ENCODE peak calls at places on chromosomes 16 and 17, in ten cellular contexts. W is activated naive CD4-positive, alpha-beta T cell treated with Interleukin-2 at 50 U/mL for 16 hours; I is progenitor cell of endocrine pancreas; L is body of pancreas; J is aorta; R is T-helper 2 cell; A is Right ventricle myocardium inferior; D is NCI-H1092 treated with DMSO at 0.1 percent for 48 hours; C is HAP-1; E is NCI-H1436. V is an unnamed sample.

GRCh38 chr17:64081802-64082799 is 47.8 kb downstream of the ERN1 start:
- DNase-seq in W (peak; percentile 43), R (peak; percentile 79), A (no peak), I (no peak), J (no peak), L (no peak), D (peak; percentile 68), E (peak; percentile 32), C (peak; percentile 4), V (peak; percentile 68)

GRCh38 chr16:84928679-84929420 is 82.5 kb downstream of the ZDHHC7 start:
- DNase-seq in L (peak; percentile 52), A (peak; percentile 90), I (no peak), E (no peak), C (no peak), W (no peak), D (no peak), R (no peak), J (peak; percentile 86), V (no peak)

GRCh38 chr16:55175389-55175788 is 148.6 kb upstream of the IRX6 start:
- DNase-seq in A (no peak), D (no peak), W (no peak), R (no peak), I (no peak), C (peak; percentile 8), E (no peak), L (no peak), J (no peak), V (no peak)

GRCh38 chr16:12426122-12426521 is 377.6 kb downstream of the CPPED1 start:
- DNase-seq in E (no peak), J (no peak), W (no peak), R (no peak), D (no peak), L (peak; percentile 17), C (no peak), I (no peak), A (no peak), V (no peak)

GRCh38 chr17:36683387-36683786 is 82.0 kb downstream of the MRM1 start:
- DNase-seq in E (no peak), I (no peak), C (no peak), W (no peak), D (no peak), L (no peak), A (no peak), R (no peak), J (no peak), V (no peak)

GRCh38 chr16:900211-900610 is 70.6 kb downstream of the LMF1 start:
- DNase-seq in L (no peak), A (peak; percentile 1), R (no peak), D (no peak), C (no peak), W (no peak), E (no peak), J (no peak), I (no peak), V (no peak)

GRCh38 chr17:33469911-33470310 is 176.8 kb upstream of the ASIC2 start:
- DNase-seq in W (no peak), J (no peak), L (peak; percentile 36), R (no peak), I (no peak), A (no peak), C (no peak), E (no peak), D (no peak), V (no peak)

GRCh38 chr16:11964761-11965539 is at the start of gene TNFRSF17:
- DNase-seq in W (no peak), A (no peak), R (no peak), D (no peak), E (no peak), J (no peak), L (no peak), C (no peak), I (no peak), V (no peak)

GRCh38 chr16:89687092-89687940 is 827 bp downstream of the CDK10 start:
- DNase-seq in R (no peak), E (no peak), A (no peak), C (no peak), J (peak; percentile 26), L (peak; percentile 93), I (peak; percentile 42), W (no peak), D (peak; percentile 47), V (peak; percentile 42)

GRCh38 chr17:14715531-14715930 is 414.6 kb downstream of the HS3ST3B1 start:
- DNase-seq in L (no peak), W (no peak), J (no peak), E (no peak), R (no peak), I (no peak), A (no peak), C (no peak), D (no peak), V (no peak)

GRCh38 chr16:56669840-56670639 is 426 bp downstream of the MT1H start:
- DNase-seq in J (no peak), L (no peak), D (no peak), R (no peak), W (no peak), A (no peak), C (no peak), E (no peak), I (no peak), V (no peak)

GRCh38 chr16:52721331-52721730 is 174.4 kb upstream of the TOX3 start:
- DNase-seq in R (no peak), C (no peak), W (no peak), E (no peak), J (no peak), A (no peak), D (no peak), L (no peak), I (no peak), V (no peak)

GRCh38 chr17:74180336-74180735 is 23.1 kb upstream of the RPL38 start:
- DNase-seq in A (no peak), E (no peak), C (no peak), D (no peak), R (no peak), J (no peak), L (no peak), W (no peak), I (no peak), V (no peak)

GRCh38 chr16:3145151-3145550 is 10.3 kb downstream of the ZNF213 start:
- DNase-seq in C (no peak), W (no peak), R (no peak), E (no peak), J (peak; percentile 29), D (no peak), I (no peak), L (no peak), A (no peak), V (no peak)

GRCh38 chr16:22370038-22370541 is 4.3 kb downstream of the CDR2 start:
- DNase-seq in D (no peak), R (no peak), I (no peak), W (no peak), E (no peak), C (no peak), J (no peak), A (no peak), L (no peak), V (no peak)

GRCh38 chr17:182164-182751 is 808 bp upstream of the DOC2B start:
- DNase-seq in I (no peak), R (no peak), J (no peak), D (no peak), C (no peak), L (peak; percentile 95), A (no peak), E (no peak), W (no peak), V (no peak)

GRCh38 chr17:9959377-9959981 is 54.4 kb upstream of the RCVRN start:
- DNase-seq in W (no peak), C (no peak), L (no peak), E (peak; percentile 0), R (no peak), A (no peak), J (peak; percentile 38), I (peak; percentile 57), D (no peak), V (peak; percentile 53)

GRCh38 chr17:57582881-57583756 is 162.0 kb downstream of the CCDC182 start:
- DNase-seq in R (no peak), I (no peak), L (no peak), E (no peak), C (no peak), D (no peak), A (no peak), J (no peak), W (no peak), V (no peak)

GRCh38 chr17:859461-860195 is 77.5 kb downstream of the MRM3 start:
- DNase-seq in A (no peak), D (no peak), E (no peak), R (no peak), J (no peak), L (no peak), C (peak; percentile 66), W (no peak), I (no peak), V (no peak)

GRCh38 chr16:87690911-87691685 is 74.7 kb downstream of the KLHDC4 start:
- DNase-seq in L (no peak), A (no peak), R (no peak), D (no peak), W (no peak), J (no peak), C (no peak), I (no peak), E (no peak), V (no peak)

GRCh38 chr17:69084911-69085310 is 24.2 kb upstream of the ABCA9 start:
- DNase-seq in C (no peak), A (no peak), I (peak; percentile 22), R (no peak), W (no peak), J (no peak), L (peak; percentile 32), E (no peak), D (no peak), V (no peak)

GRCh38 chr17:17701112-17701511 is 19.9 kb downstream of the RAI1 start:
- DNase-seq in J (no peak), A (no peak), I (no peak), D (no peak), E (no peak), C (no peak), L (no peak), R (no peak), W (no peak), V (no peak)

GRCh38 chr16:66304151-66304550 is 62.3 kb upstream of the CDH5 start:
- DNase-seq in J (no peak), C (no peak), R (no peak), D (peak; percentile 81), W (no peak), E (no peak), A (no peak), L (no peak), I (no peak), V (no peak)

GRCh38 chr16:73006021-73006420 is 41.9 kb downstream of the ZFHX3 start:
- DNase-seq in D (no peak), I (no peak), E (no peak), C (no peak), J (no peak), L (no peak), A (no peak), W (no peak), R (no peak), V (no peak)

GRCh38 chr17:59786213-59786535 is 78.7 kb downstream of the VMP1 start:
- DNase-seq in L (no peak), D (no peak), R (no peak), A (no peak), E (no peak), C (no peak), W (no peak), I (no peak), J (no peak), V (no peak)

GRCh38 chr16:16890964-16891363 is 512.0 kb downstream of the NPIPA7 start:
- DNase-seq in D (no peak), E (no peak), L (no peak), J (no peak), R (no peak), C (no peak), A (no peak), W (no peak), I (no peak), V (no peak)

GRCh38 chr17:3845361-3845753 is 689 bp downstream of the NCBP3 start:
- DNase-seq in E (no peak), C (no peak), I (no peak), J (no peak), W (peak; percentile 59), R (no peak), L (no peak), A (no peak), D (no peak), V (peak; percentile 68)

GRCh38 chr17:74212262-74212912 is 984 bp upstream of the TTYH2 start:
- DNase-seq in L (peak; percentile 25), R (no peak), I (no peak), D (no peak), E (no peak), W (peak; percentile 43), C (peak; percentile 19), A (peak; percentile 74), J (peak; percentile 70), V (no peak)